ENCODE peak calls at places on chromosome 20, in five cellular contexts. R, E, U, W and L are unnamed samples.

GRCh38 chr20:20303742-20304141 is 64.2 kb upstream of the INSM1 start:
- DNase-seq in E (no peak), R (peak), W (no peak), U (no peak), L (no peak)

GRCh38 chr20:61123751-61124368 is 128.2 kb upstream of the CDH4 start:
- DNase-seq in U (no peak), R (no peak), E (no peak), W (no peak), L (peak)

GRCh38 chr20:54995553-54995952 is 520.2 kb downstream of the DOK5 start:
- DNase-seq in R (no peak), U (no peak), W (no peak), E (no peak), L (no peak)

GRCh38 chr20:7161690-7162089 is 394.2 kb downstream of the BMP2 start:
- DNase-seq in R (peak), E (no peak), U (peak), W (no peak), L (no peak)

GRCh38 chr20:48283470-48284110 is 498.3 kb upstream of the SULF2 start:
- DNase-seq in E (peak), R (no peak), W (no peak), U (peak), L (peak)

GRCh38 chr20:11118802-11119380 is 445.1 kb upstream of the JAG1 start:
- DNase-seq in U (peak), E (no peak), W (no peak), R (no peak), L (no peak)

GRCh38 chr20:2751868-2752630 is 48.4 kb downstream of the CPXM1 start:
- DNase-seq in E (no peak), W (no peak), U (no peak), R (no peak), L (peak)

GRCh38 chr20:11376998-11377397 is 540.7 kb upstream of the BTBD3 start:
- DNase-seq in U (no peak), E (peak), W (no peak), R (no peak), L (no peak)

GRCh38 chr20:56247954-56248782 is at the start of gene MC3R:
- DNase-seq in W (peak), U (peak), R (peak), E (no peak), L (no peak)

GRCh38 chr20:51412991-51413471 is 129.5 kb downstream of the NFATC2 start:
- DNase-seq in R (no peak), U (peak), E (no peak), W (no peak), L (no peak)

GRCh38 chr20:40431611-40432010 is 257.4 kb downstream of the MAFB start:
- DNase-seq in R (no peak), E (no peak), W (no peak), U (no peak), L (no peak)

GRCh38 chr20:9417665-9418064 is 96.7 kb upstream of the LAMP5 start:
- DNase-seq in W (no peak), E (no peak), R (no peak), U (no peak), L (no peak)

GRCh38 chr20:41923604-41924003 is 305.4 kb upstream of the CHD6 start:
- DNase-seq in U (no peak), E (no peak), W (no peak), R (no peak), L (no peak)

GRCh38 chr20:4613718-4614620 is 107.7 kb upstream of the PRND start:
- DNase-seq in U (peak), E (no peak), W (peak), R (peak), L (no peak)

GRCh38 chr20:51431321-51431720 is 111.2 kb downstream of the NFATC2 start:
- DNase-seq in U (no peak), E (no peak), R (no peak), W (no peak), L (no peak)

GRCh38 chr20:38833154-38833856 is 27.8 kb downstream of the PPP1R16B start:
- DNase-seq in R (no peak), E (no peak), W (no peak), U (no peak), L (peak)

GRCh38 chr20:24484081-24484450 is 14.6 kb downstream of the SYNDIG1 start:
- DNase-seq in W (no peak), R (no peak), U (no peak), E (no peak), L (no peak)

GRCh38 chr20:1876217-1876921 is 18.8 kb upstream of the SIRPA start:
- DNase-seq in U (no peak), W (no peak), R (no peak), E (no peak), L (no peak)

GRCh38 chr20:42936482-42936881 is 253.2 kb downstream of the PTPRT start:
- DNase-seq in E (no peak), R (no peak), U (no peak), W (no peak), L (peak)

GRCh38 chr20:24572862-24573261 is 103.4 kb downstream of the SYNDIG1 start:
- DNase-seq in E (no peak), W (no peak), U (no peak), R (no peak), L (no peak)

GRCh38 chr20:11229772-11230171 is 556.0 kb upstream of the JAG1 start:
- DNase-seq in U (peak), R (no peak), W (peak), E (peak), L (peak)

GRCh38 chr20:36454664-36455427 is 86.5 kb upstream of the MYL9 start:
- DNase-seq in W (no peak), U (no peak), E (no peak), R (no peak), L (no peak)

GRCh38 chr20:5279661-5280060 is 37.1 kb downstream of the PROKR2 start:
- DNase-seq in R (no peak), W (no peak), U (no peak), E (no peak), L (no peak)

GRCh38 chr20:62011403-62011791 is 54.3 kb downstream of the TAF4 start:
- DNase-seq in E (no peak), U (no peak), R (no peak), W (no peak), L (no peak)

GRCh38 chr20:4073852-4074741 is 58.7 kb upstream of the RNF24 start:
- DNase-seq in R (no peak), U (no peak), W (no peak), E (no peak), L (no peak)

GRCh38 chr20:1941226-1941625 is 46.0 kb downstream of the SIRPA start:
- DNase-seq in E (no peak), R (no peak), W (no peak), U (no peak), L (no peak)

GRCh38 chr20:31739550-31739863 is 417 bp downstream of the TPX2 start:
- DNase-seq in R (no peak), W (no peak), U (no peak), E (no peak), L (no peak)

GRCh38 chr20:31746068-31746878 is 7.2 kb downstream of the TPX2 start:
- DNase-seq in R (no peak), U (no peak), W (no peak), E (no peak), L (no peak)

GRCh38 chr20:31740208-31740607 is 1.1 kb downstream of the TPX2 start:
- DNase-seq in U (peak), R (peak), W (no peak), E (no peak), L (no peak)

GRCh38 chr20:31738729-31739549 is at the start of gene TPX2:
- DNase-seq in E (peak), W (peak), R (peak), U (peak), L (peak)

DNA sequence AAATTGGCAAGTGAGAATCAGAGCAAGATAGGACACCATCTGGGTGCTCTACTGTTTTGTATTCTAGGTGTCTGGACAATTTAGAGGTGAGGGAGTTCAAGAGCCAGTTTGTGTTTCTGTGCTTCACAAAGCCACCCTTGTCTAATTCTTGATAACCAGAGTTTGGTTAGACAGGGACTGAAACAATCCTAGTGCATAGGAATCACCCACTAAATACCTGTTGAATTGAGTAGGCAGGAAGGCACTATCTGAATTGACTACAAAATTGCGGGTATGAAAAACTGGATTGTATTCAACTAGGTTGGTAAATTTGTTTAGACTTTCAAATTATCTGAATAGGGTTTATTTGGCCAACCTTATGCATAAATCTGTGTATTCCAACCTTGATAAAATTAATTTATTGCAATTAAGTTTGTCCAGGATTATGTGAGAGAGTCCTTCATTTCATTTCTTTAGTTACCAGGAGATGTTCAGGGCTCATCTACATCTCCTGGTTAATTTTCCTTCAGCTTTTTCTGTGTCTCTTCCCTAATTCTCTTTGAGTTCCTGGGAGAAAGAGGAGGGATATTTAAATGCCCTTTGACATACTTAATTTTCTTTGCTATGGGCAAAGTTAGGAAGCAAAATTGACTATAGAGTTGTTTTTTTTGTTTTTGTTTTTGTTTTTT is 1.7 kb downstream of the TPX2 start:
- DNase-seq in U (no peak), W (no peak), E (no peak), R (no peak), L (no peak)
- H3K4me3 ChIP-seq in U (peak), W (peak), E (peak), R (peak), L (no peak)

DNA sequence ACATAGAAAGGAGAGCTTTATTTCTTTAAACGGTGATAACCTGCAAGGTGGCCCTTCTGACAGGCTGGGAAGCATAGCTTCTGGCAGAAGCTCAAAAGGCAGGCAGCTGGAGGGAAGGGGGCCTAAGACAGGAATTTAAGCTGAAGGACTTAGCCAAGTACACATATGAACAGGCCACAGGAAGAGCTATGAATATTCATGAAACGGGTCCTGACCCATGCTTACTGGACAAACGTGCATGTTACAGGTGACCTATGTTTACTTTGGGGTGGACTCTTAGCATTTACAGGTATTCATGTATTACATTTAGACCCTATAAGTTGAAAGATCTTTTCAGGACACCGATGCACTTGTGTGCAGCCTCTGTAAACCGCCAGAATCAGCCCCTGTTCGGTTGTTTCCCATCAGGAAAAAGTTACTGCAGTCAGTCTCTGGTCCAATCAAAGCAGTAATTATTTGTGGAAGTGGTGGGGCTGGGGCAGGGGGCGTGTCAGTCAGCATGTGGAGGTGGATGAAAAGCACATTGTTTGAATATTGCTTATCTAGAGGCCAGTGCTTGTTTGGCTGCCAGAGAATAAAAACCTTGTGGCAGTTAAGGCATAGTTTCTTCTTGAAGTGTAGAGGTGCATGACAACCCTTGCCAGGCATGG is 2.9 kb upstream of the GZF1 start:
- DNase-seq in E (no peak), R (no peak), W (no peak), U (no peak), L (no peak)
- H3K27ac ChIP-seq in E (no peak), R (peak), W (peak), U (no peak), L (peak)

GRCh38 chr20:17287998-17288397 is 61.2 kb downstream of the PCSK2 start:
- DNase-seq in E (no peak), W (no peak), U (no peak), R (no peak), L (no peak)

DNA sequence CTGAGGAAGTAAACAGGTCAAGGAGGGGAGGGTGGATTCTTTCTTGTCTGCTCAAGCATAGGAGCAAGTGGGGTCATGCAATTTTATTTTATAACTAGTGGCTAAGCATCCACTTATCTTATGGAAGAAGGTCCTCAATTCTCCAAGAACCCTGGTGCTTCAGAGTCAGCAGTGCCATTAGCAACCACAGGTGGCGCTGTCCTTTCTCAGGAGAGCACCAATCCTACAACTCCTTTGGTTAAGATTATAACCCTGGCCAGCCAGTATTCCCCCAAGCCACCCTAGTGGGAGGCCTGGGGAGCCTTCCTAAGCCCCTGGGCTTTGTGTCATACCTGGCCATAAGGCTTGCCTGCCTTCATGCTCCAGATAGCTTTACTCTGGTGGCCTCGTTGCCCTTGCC is 60.7 kb downstream of the PCSK2 start:
- DNase-seq in E (no peak), R (no peak), W (no peak), U (no peak), L (no peak)
- TF ChIP-seq CTCF in E (no peak), R (peak), W (no peak), U (no peak), L (no peak)

DNA sequence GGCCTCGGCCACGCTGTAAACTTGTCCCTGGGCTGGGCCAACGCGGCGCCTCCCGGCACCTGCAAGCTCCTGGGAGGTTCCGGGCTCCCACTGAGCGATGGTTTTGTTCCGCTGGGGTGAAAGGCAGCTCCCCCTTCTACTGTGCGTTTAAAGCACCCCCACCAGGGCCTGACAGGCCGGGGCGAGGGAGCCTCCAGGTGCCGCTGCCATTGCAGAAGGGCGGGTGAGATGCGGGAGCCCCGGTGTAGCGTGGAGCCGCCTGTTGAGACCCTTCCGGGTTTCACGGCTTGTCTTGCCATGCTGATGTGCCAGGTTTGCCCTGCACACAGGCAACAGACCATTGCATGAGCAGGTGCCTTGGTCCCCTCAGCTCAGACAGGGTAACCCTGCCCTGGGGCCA is 2.9 kb downstream of the COL20A1 start:
- DNase-seq in W (no peak), E (no peak), R (no peak), U (no peak), L (no peak)
- H3K4me3 ChIP-seq in W (no peak), E (no peak), R (no peak), U (no peak), L (no peak)

GRCh38 chr20:49394757-49395156 is 87.7 kb downstream of the KCNB1 start:
- DNase-seq in R (no peak), E (no peak), U (no peak), W (no peak), L (no peak)
- H3K27ac ChIP-seq in R (no peak), E (no peak), U (no peak), W (no peak), L (peak)

GRCh38 chr20:57581202-57582028 is 20.5 kb downstream of the PCK1 start:
- DNase-seq in R (no peak), E (no peak), U (no peak), W (no peak), L (no peak)

GRCh38 chr20:57582029-57582378 is 21.1 kb downstream of the PCK1 start:
- DNase-seq in U (no peak), E (no peak), W (no peak), R (no peak), L (no peak)

GRCh38 chr20:57579331-57579897 is 18.5 kb downstream of the PCK1 start:
- DNase-seq in E (no peak), W (no peak), R (no peak), U (no peak), L (no peak)

GRCh38 chr20:57579898-57580447 is 19.1 kb downstream of the PCK1 start:
- DNase-seq in E (no peak), W (no peak), U (peak), R (no peak), L (no peak)

DNA sequence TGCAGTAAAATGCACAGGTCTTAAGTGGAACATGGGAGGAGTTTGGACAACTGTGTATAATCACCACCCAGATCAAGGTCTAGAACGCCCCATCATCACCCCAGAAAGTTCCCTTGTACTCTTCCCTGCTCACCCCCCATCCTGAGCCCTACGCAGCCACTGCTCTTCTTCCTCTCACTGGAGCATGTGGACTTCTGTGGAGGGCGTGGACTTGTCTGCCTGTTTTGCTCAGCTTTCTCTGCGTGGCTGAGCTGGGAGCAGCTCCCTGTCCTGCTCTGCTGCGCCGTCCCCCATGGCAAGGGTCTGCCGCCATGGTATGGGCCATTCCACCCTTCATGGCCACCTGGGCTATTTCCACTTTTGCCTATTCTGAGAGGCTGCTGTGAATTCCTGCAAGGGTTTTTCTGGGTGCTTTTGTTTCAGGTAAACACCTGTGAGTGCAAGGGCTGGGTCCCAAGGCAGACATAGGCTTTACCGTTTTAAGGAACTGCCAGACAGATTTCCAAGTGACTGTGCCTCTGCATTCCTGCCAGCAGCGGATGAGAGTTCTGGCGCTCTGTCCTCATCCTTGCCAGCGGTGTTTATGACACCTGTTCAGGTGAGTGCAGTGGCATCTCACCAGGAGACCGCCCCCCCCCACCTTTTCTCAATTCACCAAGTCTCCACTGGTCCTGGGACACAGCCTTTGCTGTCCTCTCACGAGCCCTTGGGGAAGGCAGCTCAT is 19.7 kb downstream of the PCK1 start:
- DNase-seq in W (no peak), E (no peak), U (no peak), R (no peak), L (no peak)
- TF ChIP-seq CTCF in W (no peak), E (no peak), U (no peak), R (no peak), L (no peak)

GRCh38 chr20:676315-676937 is 824 bp upstream of the SCRT2 start:
- DNase-seq in U (no peak), W (no peak), E (no peak), R (peak), L (no peak)
- H3K4me3 ChIP-seq in U (no peak), W (no peak), E (no peak), R (no peak), L (no peak)

DNA sequence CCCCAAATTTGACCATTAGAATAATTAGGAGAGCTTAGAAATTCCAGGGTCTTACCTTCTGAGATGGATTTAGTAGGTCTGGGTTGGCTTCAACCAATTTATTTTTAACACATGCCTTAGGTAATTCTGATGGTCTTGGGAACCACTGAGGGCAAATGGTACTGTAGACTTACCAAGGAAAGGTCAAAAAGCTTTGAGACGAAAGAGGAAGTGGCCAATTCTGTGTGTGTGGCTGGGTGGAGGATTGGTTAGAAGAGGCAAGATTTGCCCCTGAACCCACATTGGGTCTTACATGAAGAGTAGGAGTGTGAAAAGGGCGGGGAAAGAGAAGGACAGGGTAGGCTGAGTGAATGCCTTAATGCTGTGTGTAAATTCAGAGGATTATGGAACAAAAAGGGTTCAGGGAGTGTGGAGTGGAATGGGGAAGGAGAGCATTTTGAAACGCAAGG is 2.7 kb downstream of the ITCH start:
- DNase-seq in W (no peak), R (peak), U (no peak), E (no peak), L (no peak)
- H3K27ac ChIP-seq in W (no peak), R (peak), U (no peak), E (no peak), L (no peak)